ENCODE peak calls at places on chromosomes 13 and 19, in six cellular contexts. U is GM23248; H is T-helper 1 cell; Z is RPMI8226; N is stimulated activated CD8-positive, alpha-beta memory T cell treated with anti-CD3 and anti-CD28 coated beads, Interleukin-15, amount 100 ng/mL, for 24 hours; L is activated CD4-positive, alpha-beta T cell treated with anti-CD3 and anti-CD28 coated beads for 36 hours. X is an unnamed sample.

GRCh38 chr19:41913476-41914190 is 14.6 kb downstream of the ERFL start:
- DNase-seq in H (no peak), Z (no peak), L (no peak), U (no peak), N (no peak), X (no peak)

GRCh38 chr19:46390866-46391265 is 22.5 kb downstream of the CCDC8 start:
- DNase-seq in H (no peak), U (peak; percentile 78), Z (no peak), N (no peak), L (no peak), X (no peak)

GRCh38 chr13:30413842-30414241 is 8.5 kb upstream of the UBE2L5 start:
- DNase-seq in H (no peak), L (no peak), N (no peak), Z (no peak), U (no peak), X (no peak)

GRCh38 chr13:27374650-27375049 is 49.8 kb upstream of the GTF3A start:
- DNase-seq in L (peak; percentile 72), H (peak; percentile 37), Z (peak; percentile 65), N (no peak), U (peak; percentile 96), X (peak; percentile 86)

GRCh38 chr13:32748305-32748704 is 162.1 kb downstream of the PDS5B start:
- DNase-seq in L (no peak), U (no peak), Z (no peak), H (no peak), N (no peak), X (no peak)

GRCh38 chr19:6012416-6013170 is 34.7 kb upstream of the RANBP3 start:
- DNase-seq in N (no peak), L (no peak), Z (no peak), H (no peak), U (no peak), X (no peak)

GRCh38 chr19:41218615-41219507 is at the start of gene AXL:
- DNase-seq in Z (no peak), N (no peak), H (no peak), L (no peak), U (peak; percentile 84), X (peak; percentile 65)

GRCh38 chr19:275958-276646 is 15.1 kb downstream of the PLPP2 start:
- DNase-seq in U (no peak), Z (no peak), H (no peak), N (no peak), L (no peak), X (no peak)

GRCh38 chr19:12126707-12127106 is 13.4 kb downstream of the ZNF20 start:
- DNase-seq in Z (peak; percentile 22), L (peak; percentile 39), U (peak; percentile 62), H (no peak), N (no peak), X (peak; percentile 40)

GRCh38 chr13:43242040-43242439 is 218.7 kb downstream of the DNAJC15 start:
- DNase-seq in L (no peak), H (no peak), U (no peak), N (no peak), Z (no peak), X (no peak)

GRCh38 chr19:49515767-49516166 is 3.3 kb downstream of the FCGRT start:
- DNase-seq in L (no peak), N (no peak), H (no peak), Z (peak; percentile 42), U (no peak), X (peak; percentile 62)

GRCh38 chr13:96817336-96817941 is 176.8 kb downstream of the OXGR1 start:
- DNase-seq in H (no peak), L (no peak), N (no peak), U (peak; percentile 42), Z (peak; percentile 7), X (peak; percentile 44)

GRCh38 chr19:16412596-16413355 is 59.0 kb downstream of the EPS15L1 start:
- DNase-seq in N (no peak), L (no peak), U (no peak), H (no peak), Z (no peak), X (no peak)

GRCh38 chr19:35179830-35180229 is 25.3 kb downstream of the FXYD5 start:
- DNase-seq in L (no peak), N (no peak), Z (no peak), U (no peak), H (no peak), X (no peak)

GRCh38 chr13:113822266-113822665 is 41.6 kb downstream of the GAS6 start:
- DNase-seq in H (no peak), L (no peak), Z (no peak), N (no peak), U (no peak), X (no peak)

GRCh38 chr13:34360702-34361101 is 542.8 kb downstream of the RFC3 start:
- DNase-seq in N (no peak), L (no peak), Z (no peak), U (no peak), H (no peak), X (no peak)

GRCh38 chr19:30754162-30754561 is 382.0 kb downstream of the ZNF536 start:
- DNase-seq in L (no peak), U (no peak), H (no peak), Z (no peak), N (no peak), X (no peak)

GRCh38 chr19:32875428-32875827 is 5.9 kb upstream of the SLC7A9 start:
- DNase-seq in N (no peak), Z (no peak), L (no peak), H (no peak), U (no peak), X (no peak)

GRCh38 chr13:40388617-40389016 is 277.8 kb downstream of the FOXO1 start:
- DNase-seq in L (peak; percentile 89), N (peak; percentile 44), H (peak; percentile 63), Z (peak; percentile 69), U (no peak), X (no peak)

GRCh38 chr13:48749699-48750473 is 96.2 kb downstream of the CYSLTR2 start:
- DNase-seq in U (peak; percentile 100), L (peak; percentile 88), Z (peak; percentile 24), N (peak; percentile 36), H (peak; percentile 15), X (peak; percentile 84)

GRCh38 chr19:3778104-3778867 is 6.3 kb upstream of the RAX2 start:
- DNase-seq in L (no peak), H (no peak), N (no peak), Z (no peak), U (no peak), X (no peak)

GRCh38 chr13:31625115-31625514 is 114.2 kb upstream of the RXFP2 start:
- DNase-seq in N (no peak), L (no peak), Z (no peak), H (no peak), U (peak; percentile 59), X (no peak)

GRCh38 chr19:31356587-31357314 is 7.5 kb upstream of the TSHZ3 start:
- DNase-seq in Z (peak; percentile 31), N (peak; percentile 40), U (no peak), H (no peak), L (peak; percentile 86), X (no peak)

GRCh38 chr13:100102042-100102441 is 13.1 kb downstream of the PCCA start:
- DNase-seq in L (no peak), H (no peak), U (no peak), Z (no peak), N (no peak), X (peak; percentile 20)

GRCh38 chr13:25871389-25872125 is 180.3 kb downstream of the SHISA2 start:
- DNase-seq in U (no peak), Z (no peak), H (no peak), N (no peak), L (no peak), X (no peak)

GRCh38 chr19:10667867-10668266 is 13.7 kb downstream of the ILF3 start:
- DNase-seq in L (no peak), N (no peak), U (no peak), Z (no peak), H (no peak), X (no peak)

GRCh38 chr13:32284927-32285632 is 30.1 kb downstream of the ZAR1L start:
- DNase-seq in L (no peak), H (no peak), N (no peak), Z (no peak), U (peak; percentile 63), X (peak; percentile 98)

GRCh38 chr19:47494729-47495128 is 10.7 kb upstream of the KPTN start:
- DNase-seq in H (no peak), L (no peak), U (no peak), N (no peak), Z (no peak), X (no peak)

GRCh38 chr13:110957181-110957884 is 42.5 kb upstream of the ANKRD10 start:
- DNase-seq in U (peak; percentile 38), Z (no peak), H (no peak), L (no peak), N (no peak), X (peak; percentile 39)

GRCh38 chr13:94722596-94722995 is 10.3 kb upstream of the SOX21 start:
- DNase-seq in H (no peak), Z (no peak), U (no peak), N (no peak), L (no peak), X (peak; percentile 32)

GRCh38 chr13:24215732-24216131 is 55.2 kb downstream of the SPATA13 start:
- DNase-seq in L (no peak), U (peak; percentile 69), Z (no peak), H (no peak), N (no peak), X (peak; percentile 91)

GRCh38 chr13:59658027-59658735 is 505.5 kb downstream of the DIAPH3 start:
- DNase-seq in L (no peak), N (no peak), Z (no peak), H (no peak), U (no peak), X (no peak)

GRCh38 chr13:50581586-50582196 is 261.8 kb downstream of the DLEU7 start:
- DNase-seq in N (no peak), Z (no peak), L (no peak), U (no peak), H (no peak), X (no peak)

GRCh38 chr19:30512748-30513389 is 140.7 kb downstream of the ZNF536 start:
- DNase-seq in L (no peak), Z (no peak), H (no peak), N (no peak), U (peak; percentile 3), X (no peak)

GRCh38 chr19:33719366-33720154 is 77.1 kb upstream of the KCTD15 start:
- DNase-seq in H (no peak), L (no peak), Z (no peak), U (no peak), N (no peak), X (no peak)

GRCh38 chr19:48635263-48635965 is 1.8 kb downstream of the DBP start:
- DNase-seq in H (peak; percentile 64), L (peak; percentile 88), U (peak; percentile 75), N (peak; percentile 68), Z (peak; percentile 77), X (peak; percentile 66)

X was measured in dermis blood vessel endothelial cell.